ENCODE peak calls at places on chromosome 4, in nine cellular contexts. One of them, this sample, is unnamed.

GRCh38 chr4:150336676-150337412 is 245.1 kb upstream of the MAB21L2 start:
- DNase-seq in psoas muscle: no peak
- DNase-seq in HEK293T: no peak
- DNase-seq in activated naive CD4-positive, alpha-beta T cell: no peak
- DNase-seq in COR-L47: no peak
- DNase-seq in uterus: no peak
- DNase-seq in endothelial cell: no peak
- DNase-seq in astrocyte of the cerebellum: no peak
- DNase-seq in foreskin fibroblast: no peak
- DNase-seq in this sample: no peak

GRCh38 chr4:48331577-48332340 is 9.6 kb upstream of the SLAIN2 start:
- DNase-seq in psoas muscle: no peak
- DNase-seq in astrocyte of the cerebellum: no peak
- DNase-seq in COR-L47: no peak
- DNase-seq in activated naive CD4-positive, alpha-beta T cell: no peak
- DNase-seq in foreskin fibroblast: peak
- DNase-seq in endothelial cell: no peak
- DNase-seq in HEK293T: no peak
- DNase-seq in uterus: no peak
- DNase-seq in this sample: no peak

GRCh38 chr4:8348071-8348470 is 78.5 kb downstream of the HTRA3 start:
- DNase-seq in endothelial cell: no peak
- DNase-seq in psoas muscle: no peak
- DNase-seq in foreskin fibroblast: no peak
- DNase-seq in COR-L47: no peak
- DNase-seq in uterus: no peak
- DNase-seq in astrocyte of the cerebellum: no peak
- DNase-seq in activated naive CD4-positive, alpha-beta T cell: no peak
- DNase-seq in HEK293T: no peak
- DNase-seq in this sample: no peak

GRCh38 chr4:185999207-185999606 is 69.7 kb upstream of the TLR3 start:
- DNase-seq in activated naive CD4-positive, alpha-beta T cell: no peak
- DNase-seq in astrocyte of the cerebellum: no peak
- DNase-seq in psoas muscle: no peak
- DNase-seq in foreskin fibroblast: no peak
- DNase-seq in endothelial cell: no peak
- DNase-seq in HEK293T: no peak
- DNase-seq in COR-L47: no peak
- DNase-seq in uterus: no peak
- DNase-seq in this sample: no peak

GRCh38 chr4:128727658-128728057 is 81.8 kb upstream of the JADE1 start:
- DNase-seq in astrocyte of the cerebellum: no peak
- DNase-seq in uterus: no peak
- DNase-seq in HEK293T: no peak
- DNase-seq in psoas muscle: no peak
- DNase-seq in COR-L47: no peak
- DNase-seq in endothelial cell: no peak
- DNase-seq in foreskin fibroblast: no peak
- DNase-seq in activated naive CD4-positive, alpha-beta T cell: no peak
- DNase-seq in this sample: no peak

GRCh38 chr4:44256414-44256813 is 192.2 kb downstream of the KCTD8 start:
- DNase-seq in HEK293T: no peak
- DNase-seq in activated naive CD4-positive, alpha-beta T cell: no peak
- DNase-seq in psoas muscle: no peak
- DNase-seq in foreskin fibroblast: no peak
- DNase-seq in astrocyte of the cerebellum: no peak
- DNase-seq in COR-L47: no peak
- DNase-seq in uterus: no peak
- DNase-seq in endothelial cell: no peak
- DNase-seq in this sample: no peak

GRCh38 chr4:140116442-140117104 is 37.4 kb downstream of the MAML3 start:
- DNase-seq in activated naive CD4-positive, alpha-beta T cell: no peak
- DNase-seq in HEK293T: no peak
- DNase-seq in uterus: no peak
- DNase-seq in COR-L47: no peak
- DNase-seq in psoas muscle: no peak
- DNase-seq in astrocyte of the cerebellum: no peak
- DNase-seq in foreskin fibroblast: peak
- DNase-seq in endothelial cell: no peak
- DNase-seq in this sample: no peak

GRCh38 chr4:25694466-25694865 is 38.8 kb downstream of the SLC34A2 start:
- DNase-seq in HEK293T: no peak
- DNase-seq in foreskin fibroblast: no peak
- DNase-seq in activated naive CD4-positive, alpha-beta T cell: no peak
- DNase-seq in psoas muscle: no peak
- DNase-seq in uterus: no peak
- DNase-seq in endothelial cell: no peak
- DNase-seq in astrocyte of the cerebellum: no peak
- DNase-seq in COR-L47: no peak
- DNase-seq in this sample: no peak

GRCh38 chr4:48300004-48300403 is 30.4 kb upstream of the TEC start:
- DNase-seq in foreskin fibroblast: peak
- DNase-seq in endothelial cell: no peak
- DNase-seq in uterus: no peak
- DNase-seq in activated naive CD4-positive, alpha-beta T cell: no peak
- DNase-seq in COR-L47: no peak
- DNase-seq in psoas muscle: no peak
- DNase-seq in HEK293T: no peak
- DNase-seq in astrocyte of the cerebellum: no peak
- DNase-seq in this sample: no peak

GRCh38 chr4:89251396-89251795 is 56.2 kb downstream of the GPRIN3 start:
- DNase-seq in uterus: no peak
- DNase-seq in psoas muscle: no peak
- DNase-seq in HEK293T: no peak
- DNase-seq in activated naive CD4-positive, alpha-beta T cell: no peak
- DNase-seq in astrocyte of the cerebellum: no peak
- DNase-seq in foreskin fibroblast: no peak
- DNase-seq in endothelial cell: no peak
- DNase-seq in COR-L47: no peak
- DNase-seq in this sample: no peak

This sample was measured in left cardiac atrium.